ENCODE peak calls at places on chromosomes 6 and 20, in six cellular contexts. G, W, Y, S, C and K are unnamed samples.
A peak's percentile ranks its signal among the peaks of the same experiment; 100 is the strongest.

GRCh38 chr6:111150577-111150976 is 63.3 kb downstream of the SLC16A10 start:
- DNase-seq in W (peak; percentile 89), Y (no peak), C (no peak), S (no peak), G (no peak), K (no peak)

GRCh38 chr6:83193747-83194582 is 808 bp downstream of the RWDD2A start:
- DNase-seq in S (peak; percentile 31), W (peak; percentile 3), C (peak; percentile 56), G (no peak), Y (peak; percentile 32), K (peak; percentile 22)

GRCh38 chr6:75602164-75602896 is 650 bp downstream of the SENP6 start:
- DNase-seq in W (peak; percentile 71), S (no peak), G (peak; percentile 36), C (peak; percentile 26), Y (peak; percentile 51), K (peak; percentile 42)

GRCh38 chr6:112298816-112299281 is 44.5 kb upstream of the LAMA4 start:
- DNase-seq in W (peak; percentile 83), C (peak; percentile 72), G (no peak), Y (no peak), S (no peak), K (no peak)

GRCh38 chr6:136552054-136552453 is 1.8 kb upstream of the MAP7 start:
- DNase-seq in W (no peak), S (no peak), Y (no peak), C (no peak), G (no peak), K (no peak)

GRCh38 chr20:24600012-24600411 is 130.6 kb downstream of the SYNDIG1 start:
- DNase-seq in S (no peak), C (no peak), G (no peak), Y (no peak), W (no peak), K (no peak)

GRCh38 chr20:60254901-60255411 is 296.7 kb downstream of the CDH26 start:
- DNase-seq in G (no peak), C (no peak), S (peak; percentile 9), W (peak; percentile 56), Y (no peak), K (no peak)

GRCh38 chr20:58597021-58597940 is 53.8 kb upstream of the STX16 start:
- DNase-seq in G (no peak), W (no peak), C (no peak), Y (peak; percentile 21), S (no peak), K (peak; percentile 6)

GRCh38 chr6:23498013-23498412 is 628.0 kb upstream of the NRSN1 start:
- DNase-seq in C (no peak), W (no peak), S (no peak), G (no peak), Y (no peak), K (no peak)

GRCh38 chr20:63775096-63775978 is 35.8 kb downstream of the SLC2A4RG start:
- DNase-seq in C (no peak), S (no peak), G (no peak), W (no peak), Y (peak; percentile 38), K (no peak)

GRCh38 chr20:24580006-24580405 is 110.6 kb downstream of the SYNDIG1 start:
- DNase-seq in G (no peak), S (no peak), C (no peak), Y (no peak), W (no peak), K (no peak)

GRCh38 chr6:69974193-69974592 is 107.8 kb downstream of the COL19A1 start:
- DNase-seq in Y (no peak), S (no peak), G (no peak), C (no peak), W (peak; percentile 54), K (no peak)

GRCh38 chr6:164322533-164322932 is 908.0 kb downstream of the QKI start:
- DNase-seq in G (no peak), C (no peak), Y (no peak), S (no peak), W (peak; percentile 1), K (no peak)

GRCh38 chr20:51565741-51566140 is 23.2 kb upstream of the NFATC2 start:
- DNase-seq in W (no peak), G (no peak), Y (no peak), S (no peak), C (no peak), K (no peak)

GRCh38 chr6:29845405-29846006 is 17.9 kb downstream of the HLA-G start:
- DNase-seq in G (no peak), C (peak; percentile 75), S (no peak), W (peak; percentile 95), Y (peak; percentile 17), K (no peak)

GRCh38 chr6:99148111-99148510 is 200.4 kb upstream of the FBXL4 start:
- DNase-seq in S (no peak), W (no peak), G (no peak), C (no peak), Y (no peak), K (no peak)

GRCh38 chr6:111872521-111873177 is 603 bp downstream of the FYN start:
- DNase-seq in Y (peak; percentile 44), W (no peak), G (peak; percentile 63), C (no peak), S (peak; percentile 42), K (no peak)

GRCh38 chr20:38112249-38112942 is 52.7 kb downstream of the TGM2 start:
- DNase-seq in S (no peak), W (no peak), C (no peak), Y (no peak), G (no peak), K (no peak)

GRCh38 chr20:37202267-37202943 is 23.1 kb upstream of the MROH8 start:
- DNase-seq in W (peak; percentile 77), G (no peak), C (peak; percentile 69), S (peak; percentile 21), Y (no peak), K (no peak)

GRCh38 chr20:16699287-16699686 is 30.5 kb upstream of the SNRPB2 start:
- DNase-seq in Y (no peak), S (no peak), W (no peak), G (no peak), C (no peak), K (no peak)

GRCh38 chr6:88166901-88167624 is 916 bp upstream of the CNR1 start:
- DNase-seq in G (no peak), C (no peak), S (no peak), Y (no peak), W (no peak), K (no peak)